ENCODE peak calls at places on chromosomes 11 and 22, in eight cellular contexts. H is transverse colon, Q is endothelial cell of umbilical vein, T is spleen, V is HCT116, Y is K562, L is HepG2, Z is breast epithelium. R is an unnamed sample.

GRCh38 chr11:120527111-120527748 is 15.7 kb downstream of the GRIK4 start:
- DNase-seq in Q (no peak), L (no peak), V (no peak), Z (no peak), H (no peak), Y (no peak), T (peak; percentile 64), R (no peak)

GRCh38 chr11:57434640-57435546 is 8.0 kb upstream of the SLC43A3 start:
- DNase-seq in H (no peak), T (no peak), Y (no peak), L (peak; percentile 94), Z (no peak), V (no peak), Q (no peak), R (no peak)

GRCh38 chr11:125091877-125092664 is 19.4 kb downstream of the TMEM218 start:
- DNase-seq in Y (no peak), L (no peak), H (no peak), Q (no peak), T (peak; percentile 47), Z (no peak), V (no peak), R (no peak)

GRCh38 chr11:34072831-34073230 is 21.3 kb downstream of the CAPRIN1 start:
- DNase-seq in V (no peak), Q (no peak), Y (no peak), H (no peak), T (no peak), Z (no peak), L (no peak), R (no peak)

GRCh38 chr22:24532075-24532474 is 22.9 kb downstream of the GUCD1 start:
- DNase-seq in Z (no peak), H (no peak), T (no peak), Y (no peak), L (no peak), Q (no peak), V (no peak), R (no peak)

GRCh38 chr22:24107668-24108067 is 73.6 kb upstream of the SUSD2 start:
- DNase-seq in Z (peak; percentile 90), V (no peak), Y (no peak), Q (peak; percentile 62), H (peak; percentile 71), L (no peak), T (no peak), R (peak; percentile 97)

GRCh38 chr11:47464479-47464878 is 15.5 kb upstream of the RAPSN start:
- DNase-seq in V (no peak), Y (peak; percentile 16), Z (no peak), Q (no peak), H (no peak), L (no peak), T (peak; percentile 36), R (peak; percentile 8)

GRCh38 chr22:22928666-22929380 is 41.2 kb downstream of the IGLL5 start:
- DNase-seq in T (peak; percentile 93), Z (no peak), V (no peak), H (peak; percentile 78), Q (no peak), L (no peak), Y (peak; percentile 89), R (no peak)

GRCh38 chr11:83056204-83056603 is 15.5 kb downstream of the RAB30 start:
- DNase-seq in Q (peak; percentile 65), L (no peak), V (no peak), Z (no peak), H (no peak), T (no peak), Y (no peak), R (no peak)

GRCh38 chr11:65575568-65576231 is at the start of gene EHBP1L1:
- DNase-seq in Z (no peak), V (no peak), H (peak; percentile 89), Q (peak; percentile 32), L (no peak), Y (peak; percentile 81), T (peak; percentile 95), R (peak; percentile 88)

GRCh38 chr11:66107600-66108151 is 37.6 kb downstream of the PACS1 start:
- DNase-seq in T (no peak), V (no peak), Y (no peak), L (no peak), H (no peak), Q (no peak), Z (no peak), R (no peak)

GRCh38 chr11:47433157-47433556 is 6.9 kb upstream of the PSMC3 start:
- DNase-seq in H (no peak), V (no peak), Z (no peak), Q (no peak), L (peak; percentile 27), T (no peak), Y (no peak), R (no peak)

GRCh38 chr11:10426475-10426874 is 28.6 kb upstream of the AMPD3 start:
- DNase-seq in L (no peak), Q (no peak), V (no peak), T (no peak), Y (no peak), Z (no peak), H (no peak), R (no peak)

GRCh38 chr11:62708423-62709261 is 1.2 kb downstream of the GNG3 start:
- DNase-seq in Y (peak; percentile 46), Q (no peak), T (peak; percentile 90), V (no peak), Z (no peak), H (peak; percentile 54), L (no peak), R (peak; percentile 73)

GRCh38 chr11:62706841-62707240 is 383 bp downstream of the BSCL2 start:
- DNase-seq in Y (no peak), Z (no peak), Q (no peak), H (no peak), L (no peak), V (no peak), T (no peak), R (peak; percentile 61)

GRCh38 chr11:62710001-62710345 is 2.5 kb downstream of the GNG3 start:
- DNase-seq in Y (no peak), Z (no peak), L (no peak), H (no peak), T (no peak), Q (no peak), V (no peak), R (peak; percentile 69)

GRCh38 chr11:62707277-62707771 is at the start of the genes BSCL2 and GNG3:
- DNase-seq in Y (peak; percentile 73), Q (no peak), H (no peak), T (peak; percentile 84), Z (no peak), V (no peak), L (no peak), R (no peak)

GRCh38 chr11:62709262-62710000 is 2.0 kb downstream of the GNG3 start:
- DNase-seq in T (peak; percentile 99), H (peak; percentile 98), Z (peak; percentile 98), Y (peak; percentile 57), Q (peak; percentile 98), L (no peak), V (no peak), R (peak; percentile 100)
- TF ChIP-seq POLR2A in T (no peak), H (peak; percentile 92), Z (peak; percentile 89), Y (no peak), Q (peak; percentile 91), L (no peak), V (no peak), R (peak; percentile 55)

DNA sequence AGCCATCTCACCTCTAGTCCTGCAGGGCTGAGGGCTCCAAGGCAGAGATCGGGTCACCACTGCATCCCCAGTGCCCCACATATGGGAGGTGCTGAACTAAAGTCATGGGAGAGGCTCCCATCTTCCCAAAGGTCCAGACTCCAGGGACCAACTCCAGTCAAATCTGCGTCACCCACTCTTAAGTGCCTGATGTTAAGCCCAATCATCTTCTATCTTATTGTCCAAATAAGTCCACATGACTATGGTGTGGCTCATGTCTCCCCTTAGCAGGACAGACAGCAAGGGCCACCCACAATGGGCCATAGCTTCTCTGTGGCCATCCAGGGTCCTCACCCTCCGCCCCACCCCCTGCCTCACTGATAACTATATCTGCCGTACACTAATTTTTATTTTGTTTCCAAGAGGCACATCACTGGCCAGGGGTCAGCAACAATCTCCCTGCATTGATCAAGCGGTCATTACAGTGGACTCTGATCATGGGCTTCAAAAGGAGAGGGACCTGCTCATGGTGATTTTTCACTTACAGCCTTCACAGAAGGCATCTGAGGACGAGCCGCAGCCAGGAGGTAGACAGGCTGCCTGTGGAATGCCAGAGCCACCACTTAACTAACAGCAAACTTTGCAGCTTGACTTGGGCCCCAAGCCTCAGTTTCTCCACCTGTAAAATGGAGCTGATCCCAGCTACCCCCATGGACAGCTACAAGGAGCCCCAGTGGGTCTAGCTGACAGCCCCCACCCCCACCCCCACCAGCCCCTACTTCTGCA is 23.3 kb downstream of the MYH9 start:
- DNase-seq in T (no peak), Z (no peak), V (no peak), H (no peak), Q (no peak), L (no peak), Y (no peak), R (no peak)
- TF ChIP-seq POLR2AphosphoS5 in T (no peak), Z (peak; percentile 6), V (no peak), H (no peak), Q (no peak), L (no peak), Y (no peak), R (peak; percentile 51)

DNA sequence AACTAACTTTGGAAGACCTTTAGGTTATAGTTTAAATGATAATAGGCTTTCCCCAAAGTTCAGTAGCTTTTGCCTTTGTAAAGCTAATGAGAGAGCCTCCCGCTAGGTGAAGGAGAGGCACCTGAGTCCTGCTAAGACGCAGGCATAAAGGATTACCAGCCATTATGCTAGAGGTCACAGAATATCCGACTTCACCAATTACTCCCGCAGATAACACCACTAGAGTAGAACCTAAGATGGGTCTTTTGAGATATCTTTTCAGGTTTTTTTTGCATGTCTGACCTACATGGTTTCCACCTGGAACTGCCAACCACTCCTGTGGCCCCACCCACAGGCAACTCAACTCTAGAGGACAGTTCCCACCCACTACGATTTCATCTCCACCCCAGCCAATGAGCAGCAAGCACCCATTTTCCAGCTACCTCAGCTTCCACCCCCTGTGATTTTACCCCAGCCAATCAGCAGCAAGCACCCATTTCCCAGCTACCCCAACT is 314.3 kb downstream of the BRD1 start:
- DNase-seq in T (no peak), Q (no peak), V (no peak), Y (no peak), L (no peak), Z (no peak), H (no peak), R (no peak)
- H3K27ac ChIP-seq in T (no peak overlapping the region), Q (no peak overlapping the region), V (no peak overlapping the region), Y (no peak overlapping the region), L (no peak overlapping the region), Z (no peak overlapping the region), H (no peak overlapping the region), R (no peak overlapping the region)

DNA sequence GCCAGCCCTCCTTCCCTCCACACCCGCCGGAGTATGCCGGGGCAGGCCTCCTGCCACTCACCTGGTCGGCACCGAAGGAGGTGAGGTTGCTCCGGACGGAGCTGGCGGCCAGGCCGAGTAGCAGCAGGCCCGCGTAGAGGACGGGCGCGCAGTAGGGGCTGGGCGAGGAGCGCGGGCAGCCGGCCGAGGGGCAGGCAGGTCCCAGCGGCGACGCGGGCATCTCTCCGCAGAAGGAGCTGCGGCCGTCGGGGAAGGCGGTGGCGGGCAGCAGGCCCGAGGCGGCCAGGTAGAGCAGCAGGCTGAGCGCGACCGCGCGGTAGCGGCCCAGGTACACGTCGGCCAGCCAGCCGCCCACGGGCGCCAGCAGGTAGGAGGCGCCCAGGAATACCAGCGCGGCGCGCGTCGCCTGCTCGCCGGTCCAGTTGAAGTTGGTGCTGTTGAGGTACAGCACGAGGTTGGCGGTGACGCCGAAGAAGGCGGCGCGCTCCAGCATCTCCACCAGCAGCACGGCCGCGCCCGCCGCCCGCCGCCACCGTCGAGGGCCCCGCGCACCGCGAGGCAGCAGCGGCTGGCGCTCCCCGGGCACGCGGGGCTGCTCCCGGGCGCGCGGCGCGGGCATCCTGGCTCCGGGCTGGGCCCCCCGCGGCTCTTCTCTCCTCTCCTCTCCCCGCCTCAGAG is 904 bp downstream of the SLC15A3 start:
- DNase-seq in Q (no peak), V (no peak), Y (no peak), L (no peak), T (peak; percentile 91), H (no peak), Z (no peak), R (no peak)
- TF ChIP-seq POLR2A in Q (no peak), V (no peak), Y (no peak), L (no peak), T (no peak), H (no peak), Z (no peak), R (no peak)